ENCODE peak calls at places on chromosomes 12 and 14, in five cellular contexts. A, L, O, M and Z are unnamed samples.

GRCh38 chr12:20657496-20657895 is 37.6 kb upstream of the SLCO1C1 start:
- DNase-seq in A (no peak), L (no peak), O (no peak), M (peak), Z (no peak)

GRCh38 chr14:91415794-91416743 is 1.6 kb downstream of the CCDC88C start:
- DNase-seq in A (peak), L (no peak), O (peak), M (no peak), Z (no peak)

GRCh38 chr12:88577537-88577936 is 2.7 kb downstream of the KITLG start:
- DNase-seq in A (no peak), L (peak), O (no peak), M (no peak), Z (no peak)

GRCh38 chr12:2417761-2418160 is 365.0 kb downstream of the CACNA1C start:
- DNase-seq in A (no peak), L (no peak), O (no peak), M (no peak), Z (no peak)

GRCh38 chr14:36657409-36658090 is 4.1 kb upstream of the PAX9 start:
- DNase-seq in A (no peak), L (no peak), O (no peak), M (no peak), Z (peak)

GRCh38 chr12:123056053-123056452 is 75.6 kb downstream of the ARL6IP4 start:
- DNase-seq in A (no peak), L (peak), O (peak), M (no peak), Z (no peak)

GRCh38 chr12:71447691-71448660 is 8.4 kb downstream of the LGR5 start:
- DNase-seq in A (no peak), L (no peak), O (no peak), M (no peak), Z (no peak)

GRCh38 chr12:30457621-30458289 is 237.9 kb downstream of the IPO8 start:
- DNase-seq in A (no peak), L (peak), O (peak), M (peak), Z (peak)

GRCh38 chr12:47247418-47247817 is 167.7 kb upstream of the AMIGO2 start:
- DNase-seq in A (no peak), L (no peak), O (no peak), M (no peak), Z (no peak)

GRCh38 chr12:98106201-98106600 is 409.2 kb upstream of the TMPO start:
- DNase-seq in A (no peak), L (no peak), O (no peak), M (no peak), Z (no peak)
- TF ChIP-seq EP300 in A (no peak), L (no peak), O (no peak), M (no peak), Z (no peak)

GRCh38 chr14:90091393-90091792 is 29.6 kb downstream of the KCNK13 start:
- DNase-seq in A (no peak), L (no peak), O (no peak), M (no peak), Z (peak)
- TF ChIP-seq REST in A (no peak), L (no peak), O (no peak), M (no peak), Z (no peak)

GRCh38 chr12:6534158-6534913 is at the start of gene GAPDH:
- DNase-seq in A (peak), L (peak), O (peak), M (peak), Z (peak)
- TF ChIP-seq EP300 in A (peak), L (no peak), O (no peak), M (peak), Z (no peak)

GRCh38 chr12:92365333-92365732 is 219.7 kb upstream of the BTG1 start:
- DNase-seq in A (peak), L (no peak), O (no peak), M (no peak), Z (no peak)
- TF ChIP-seq REST in A (no peak), L (no peak), O (no peak), M (no peak), Z (no peak)

GRCh38 chr14:23167006-23167847 is 16.2 kb downstream of the SLC7A8 start:
- DNase-seq in A (no peak), L (no peak), O (peak), M (no peak), Z (no peak)

GRCh38 chr14:23169622-23170021 is 13.8 kb downstream of the SLC7A8 start:
- DNase-seq in A (no peak), L (no peak), O (no peak), M (no peak), Z (no peak)

GRCh38 chr14:23171251-23171975 is 12.0 kb downstream of the SLC7A8 start:
- DNase-seq in A (no peak), L (no peak), O (no peak), M (no peak), Z (no peak)

GRCh38 chr14:23164949-23165348 is 18.5 kb downstream of the SLC7A8 start:
- DNase-seq in A (no peak), L (no peak), O (no peak), M (no peak), Z (no peak)

GRCh38 chr14:23168246-23168645 is 15.2 kb downstream of the SLC7A8 start:
- DNase-seq in A (no peak), L (no peak), O (no peak), M (no peak), Z (no peak)
- TF ChIP-seq EP300 in A (no peak), L (no peak), O (no peak), M (no peak), Z (no peak)

GRCh38 chr12:53051058-53051880 is 1.4 kb downstream of the TNS2 start:
- DNase-seq in A (no peak), L (peak), O (peak), M (peak), Z (no peak)
- TF ChIP-seq REST in A (no peak), L (no peak), O (no peak), M (no peak), Z (no peak)

GRCh38 chr12:52872644-52873384 is 24.0 kb upstream of the KRT78 start:
- DNase-seq in A (no peak), L (peak), O (no peak), M (no peak), Z (no peak)

GRCh38 chr12:52870361-52871290 is 21.8 kb upstream of the KRT78 start:
- DNase-seq in A (no peak), L (peak), O (peak), M (peak), Z (peak)

GRCh38 chr12:52873832-52874572 is 25.2 kb upstream of the KRT78 start:
- DNase-seq in A (no peak), L (peak), O (peak), M (peak), Z (peak)

GRCh38 chr12:52873513-52873831 is 24.7 kb upstream of the KRT78 start:
- DNase-seq in A (no peak), L (no peak), O (no peak), M (no peak), Z (no peak)

GRCh38 chr12:52871291-52871961 is 22.6 kb upstream of the KRT78 start:
- DNase-seq in A (no peak), L (peak), O (no peak), M (no peak), Z (no peak)
- TF ChIP-seq EP300 in A (no peak), L (peak), O (no peak), M (no peak), Z (no peak)